ENCODE peak calls at places on chromosomes 2 and 18, in seven cellular contexts. One of them, this sample, is unnamed.

GRCh38 chr2:109563294-109563693 is 50.5 kb downstream of the SEPTIN10 start:
- DNase-seq in K562: no peak
- DNase-seq in HepG2: no peak
- DNase-seq in H1: no peak
- DNase-seq in GM12878: no peak
- DNase-seq in endothelial cell of umbilical vein: no peak
- DNase-seq in HCT116: no peak
- DNase-seq in this sample: no peak

GRCh38 chr2:71824436-71824835 is 323.2 kb downstream of the CYP26B1 start:
- DNase-seq in endothelial cell of umbilical vein: no peak
- DNase-seq in GM12878: no peak
- DNase-seq in HCT116: no peak
- DNase-seq in HepG2: no peak
- DNase-seq in H1: no peak
- DNase-seq in K562: no peak
- DNase-seq in this sample: no peak

GRCh38 chr2:6692819-6693218 is 172.9 kb downstream of the CMPK2 start:
- DNase-seq in GM12878: no peak
- DNase-seq in HCT116: no peak
- DNase-seq in endothelial cell of umbilical vein: no peak
- DNase-seq in K562: no peak
- DNase-seq in HepG2: no peak
- DNase-seq in H1: no peak
- DNase-seq in this sample: no peak

GRCh38 chr2:21117688-21118087 is 6.1 kb upstream of the TDRD15 start:
- DNase-seq in K562: no peak
- DNase-seq in endothelial cell of umbilical vein: no peak
- DNase-seq in HCT116: no peak
- DNase-seq in GM12878: no peak
- DNase-seq in H1: no peak
- DNase-seq in HepG2: no peak
- DNase-seq in this sample: no peak

GRCh38 chr2:12044857-12045256 is 298.4 kb downstream of the LPIN1 start:
- DNase-seq in K562: no peak
- DNase-seq in endothelial cell of umbilical vein: no peak
- DNase-seq in HepG2: no peak
- DNase-seq in HCT116: no peak
- DNase-seq in H1: no peak
- DNase-seq in GM12878: peak; percentile 83
- DNase-seq in this sample: no peak

GRCh38 chr2:106314427-106314826 is 120.3 kb upstream of the UXS1 start:
- DNase-seq in H1: no peak
- DNase-seq in endothelial cell of umbilical vein: no peak
- DNase-seq in GM12878: no peak
- DNase-seq in HepG2: no peak
- DNase-seq in K562: no peak
- DNase-seq in HCT116: no peak
- DNase-seq in this sample: no peak

GRCh38 chr2:234981197-234982095 is 29.6 kb downstream of the SH3BP4 start:
- DNase-seq in HCT116: peak; percentile 73
- DNase-seq in K562: no peak
- DNase-seq in GM12878: no peak
- DNase-seq in H1: peak; percentile 82
- DNase-seq in endothelial cell of umbilical vein: peak; percentile 99
- DNase-seq in HepG2: peak; percentile 94
- DNase-seq in this sample: no peak

GRCh38 chr2:215917953-215918620 is 95.3 kb downstream of the MREG start:
- DNase-seq in HCT116: no peak
- DNase-seq in GM12878: peak; percentile 83
- DNase-seq in HepG2: no peak
- DNase-seq in endothelial cell of umbilical vein: peak; percentile 34
- DNase-seq in H1: no peak
- DNase-seq in K562: no peak
- DNase-seq in this sample: peak; percentile 96

GRCh38 chr2:32424739-32425138 is 67.9 kb downstream of the BIRC6 start:
- DNase-seq in K562: no peak
- DNase-seq in HCT116: no peak
- DNase-seq in endothelial cell of umbilical vein: no peak
- DNase-seq in GM12878: no peak
- DNase-seq in H1: no peak
- DNase-seq in HepG2: no peak
- DNase-seq in this sample: no peak

GRCh38 chr2:200380139-200380561 is 73.7 kb downstream of the SPATS2L start:
- DNase-seq in GM12878: no peak
- DNase-seq in H1: no peak
- DNase-seq in HCT116: no peak
- DNase-seq in HepG2: no peak
- DNase-seq in endothelial cell of umbilical vein: no peak
- DNase-seq in K562: no peak
- DNase-seq in this sample: no peak

GRCh38 chr2:106184394-106184793 is 9.7 kb downstream of the UXS1 start:
- DNase-seq in HepG2: no peak
- DNase-seq in endothelial cell of umbilical vein: no peak
- DNase-seq in K562: no peak
- DNase-seq in HCT116: no peak
- DNase-seq in GM12878: no peak
- DNase-seq in H1: no peak
- DNase-seq in this sample: no peak

GRCh38 chr18:11389281-11389680 is 220.1 kb upstream of the SLC35G4 start:
- DNase-seq in H1: no peak
- DNase-seq in GM12878: no peak
- DNase-seq in K562: no peak
- DNase-seq in endothelial cell of umbilical vein: no peak
- DNase-seq in HCT116: no peak
- DNase-seq in HepG2: no peak
- DNase-seq in this sample: no peak

GRCh38 chr18:34048423-34048822 is 176.3 kb downstream of the NOL4 start:
- DNase-seq in GM12878: no peak
- DNase-seq in HCT116: no peak
- DNase-seq in H1: no peak
- DNase-seq in HepG2: no peak
- DNase-seq in K562: no peak
- DNase-seq in endothelial cell of umbilical vein: no peak
- DNase-seq in this sample: peak; percentile 8

GRCh38 chr2:65053199-65053598 is 3.0 kb upstream of the CEP68 start:
- DNase-seq in HepG2: no peak
- DNase-seq in GM12878: peak; percentile 91
- DNase-seq in H1: no peak
- DNase-seq in K562: no peak
- DNase-seq in endothelial cell of umbilical vein: no peak
- DNase-seq in HCT116: no peak
- DNase-seq in this sample: no peak

GRCh38 chr2:144481666-144482065 is 38.3 kb downstream of the ZEB2 start:
- DNase-seq in HCT116: no peak
- DNase-seq in GM12878: no peak
- DNase-seq in K562: no peak
- DNase-seq in HepG2: no peak
- DNase-seq in H1: no peak
- DNase-seq in endothelial cell of umbilical vein: no peak
- DNase-seq in this sample: no peak

GRCh38 chr2:109429711-109430265 is 184.0 kb downstream of the SEPTIN10 start:
- DNase-seq in HCT116: no peak
- DNase-seq in HepG2: no peak
- DNase-seq in H1: no peak
- DNase-seq in GM12878: no peak
- DNase-seq in endothelial cell of umbilical vein: no peak
- DNase-seq in K562: no peak
- DNase-seq in this sample: no peak

GRCh38 chr2:30865218-30865617 is 58.0 kb upstream of the CAPN13 start:
- DNase-seq in GM12878: no peak
- DNase-seq in K562: no peak
- DNase-seq in HCT116: no peak
- DNase-seq in HepG2: no peak
- DNase-seq in endothelial cell of umbilical vein: no peak
- DNase-seq in H1: no peak
- DNase-seq in this sample: no peak

GRCh38 chr2:240394549-240394948 is 40.9 kb upstream of the GPC1 start:
- DNase-seq in HCT116: no peak
- DNase-seq in K562: no peak
- DNase-seq in endothelial cell of umbilical vein: no peak
- DNase-seq in GM12878: no peak
- DNase-seq in HepG2: no peak
- DNase-seq in H1: no peak
- DNase-seq in this sample: no peak

GRCh38 chr2:240785424-240786335 is 34.3 kb downstream of the KIF1A start:
- DNase-seq in HCT116: no peak
- DNase-seq in K562: peak; percentile 19
- DNase-seq in GM12878: no peak
- DNase-seq in H1: no peak
- DNase-seq in HepG2: no peak
- DNase-seq in endothelial cell of umbilical vein: no peak
- DNase-seq in this sample: no peak

GRCh38 chr2:70985283-70985688 is 6.9 kb downstream of the ANKRD53 start:
- DNase-seq in K562: no peak
- DNase-seq in HepG2: no peak
- DNase-seq in GM12878: no peak
- DNase-seq in endothelial cell of umbilical vein: no peak
- DNase-seq in HCT116: no peak
- DNase-seq in H1: no peak
- DNase-seq in this sample: no peak

GRCh38 chr2:45315881-45316280 is 295.2 kb downstream of the SRBD1 start:
- DNase-seq in HCT116: no peak
- DNase-seq in endothelial cell of umbilical vein: peak; percentile 48
- DNase-seq in H1: no peak
- DNase-seq in GM12878: no peak
- DNase-seq in HepG2: no peak
- DNase-seq in K562: no peak
- DNase-seq in this sample: no peak

GRCh38 chr2:113818382-113818951 is 62.0 kb upstream of the SLC35F5 start:
- DNase-seq in K562: peak; percentile 24
- DNase-seq in HCT116: peak; percentile 83
- DNase-seq in endothelial cell of umbilical vein: peak; percentile 81
- DNase-seq in GM12878: no peak
- DNase-seq in HepG2: peak; percentile 77
- DNase-seq in H1: peak; percentile 27
- DNase-seq in this sample: no peak
- TF ChIP-seq POLR2AphosphoS5 in K562: no peak
- TF ChIP-seq POLR2AphosphoS5 in HCT116: no peak
- TF ChIP-seq POLR2AphosphoS5 in endothelial cell of umbilical vein: peak; percentile 40
- TF ChIP-seq POLR2AphosphoS5 in GM12878: no peak
- TF ChIP-seq POLR2AphosphoS5 in HepG2: no peak
- TF ChIP-seq POLR2AphosphoS5 in H1: no peak
- TF ChIP-seq POLR2AphosphoS5 in this sample: no peak

GRCh38 chr2:127796389-127796788 is 14.6 kb downstream of the WDR33 start:
- DNase-seq in GM12878: peak; percentile 17
- DNase-seq in HepG2: no peak
- DNase-seq in K562: no peak
- DNase-seq in H1: no peak
- DNase-seq in endothelial cell of umbilical vein: peak; percentile 6
- DNase-seq in HCT116: no peak
- DNase-seq in this sample: no peak
- TF ChIP-seq EZH2 in GM12878: no peak
- TF ChIP-seq EZH2 in HepG2: no peak
- TF ChIP-seq EZH2 in K562: no peak
- TF ChIP-seq EZH2 in H1: no peak
- TF ChIP-seq EZH2 in endothelial cell of umbilical vein: no peak
- TF ChIP-seq EZH2 in HCT116: no peak
- TF ChIP-seq EZH2 in this sample: no peak

GRCh38 chr2:24466871-24467870 is 23.9 kb upstream of the NCOA1 start:
- DNase-seq in K562: no peak
- DNase-seq in endothelial cell of umbilical vein: no peak
- DNase-seq in HepG2: no peak
- DNase-seq in GM12878: no peak
- DNase-seq in HCT116: no peak
- DNase-seq in H1: no peak
- DNase-seq in this sample: no peak
- H3K9ac ChIP-seq in K562: no peak overlapping the region
- H3K9ac ChIP-seq in endothelial cell of umbilical vein: no peak overlapping the region
- H3K9ac ChIP-seq in HepG2: no peak overlapping the region
- H3K9ac ChIP-seq in GM12878: no peak overlapping the region
- H3K9ac ChIP-seq in HCT116: no peak overlapping the region
- H3K9ac ChIP-seq in H1: no peak overlapping the region
- H3K9ac ChIP-seq in this sample: no peak overlapping the region

DNA sequence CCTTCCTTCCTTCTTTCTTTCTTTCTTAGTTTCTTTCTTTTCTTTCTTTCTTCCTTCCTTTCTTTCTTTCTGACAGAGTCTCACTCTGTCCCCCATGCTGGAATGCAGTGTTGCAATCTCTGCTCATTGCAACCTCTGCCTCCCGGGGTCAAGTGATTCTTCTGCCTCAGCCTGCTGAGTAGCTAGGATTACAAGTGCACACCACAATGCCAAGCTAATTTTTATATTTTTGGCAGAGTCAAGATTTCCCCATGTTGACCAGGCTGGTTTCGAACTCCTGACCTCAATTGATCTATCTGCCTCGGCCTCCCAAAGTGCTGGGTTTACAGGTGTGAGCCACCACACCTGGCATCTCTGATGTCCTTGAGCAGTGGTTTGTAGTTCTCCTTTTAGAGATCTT is 48.5 kb downstream of the IL1R2 start:
- DNase-seq in endothelial cell of umbilical vein: no peak
- DNase-seq in K562: no peak
- DNase-seq in GM12878: no peak
- DNase-seq in H1: no peak
- DNase-seq in HCT116: no peak
- DNase-seq in HepG2: no peak
- DNase-seq in this sample: no peak
- TF ChIP-seq POLR2AphosphoS5 in endothelial cell of umbilical vein: no peak
- TF ChIP-seq POLR2AphosphoS5 in K562: no peak
- TF ChIP-seq POLR2AphosphoS5 in GM12878: no peak
- TF ChIP-seq POLR2AphosphoS5 in H1: no peak
- TF ChIP-seq POLR2AphosphoS5 in HCT116: no peak
- TF ChIP-seq POLR2AphosphoS5 in HepG2: no peak
- TF ChIP-seq POLR2AphosphoS5 in this sample: no peak

GRCh38 chr18:74456409-74457042 is 582 bp downstream of the DIPK1C start:
- DNase-seq in endothelial cell of umbilical vein: no peak
- DNase-seq in HCT116: no peak
- DNase-seq in H1: no peak
- DNase-seq in GM12878: no peak
- DNase-seq in K562: no peak
- DNase-seq in HepG2: no peak
- DNase-seq in this sample: no peak
- TF ChIP-seq EZH2 in endothelial cell of umbilical vein: peak; percentile 58
- TF ChIP-seq EZH2 in HCT116: no peak
- TF ChIP-seq EZH2 in H1: peak; percentile 87
- TF ChIP-seq EZH2 in GM12878: no peak
- TF ChIP-seq EZH2 in K562: no peak
- TF ChIP-seq EZH2 in HepG2: peak; percentile 84
- TF ChIP-seq EZH2 in this sample: no peak

DNA sequence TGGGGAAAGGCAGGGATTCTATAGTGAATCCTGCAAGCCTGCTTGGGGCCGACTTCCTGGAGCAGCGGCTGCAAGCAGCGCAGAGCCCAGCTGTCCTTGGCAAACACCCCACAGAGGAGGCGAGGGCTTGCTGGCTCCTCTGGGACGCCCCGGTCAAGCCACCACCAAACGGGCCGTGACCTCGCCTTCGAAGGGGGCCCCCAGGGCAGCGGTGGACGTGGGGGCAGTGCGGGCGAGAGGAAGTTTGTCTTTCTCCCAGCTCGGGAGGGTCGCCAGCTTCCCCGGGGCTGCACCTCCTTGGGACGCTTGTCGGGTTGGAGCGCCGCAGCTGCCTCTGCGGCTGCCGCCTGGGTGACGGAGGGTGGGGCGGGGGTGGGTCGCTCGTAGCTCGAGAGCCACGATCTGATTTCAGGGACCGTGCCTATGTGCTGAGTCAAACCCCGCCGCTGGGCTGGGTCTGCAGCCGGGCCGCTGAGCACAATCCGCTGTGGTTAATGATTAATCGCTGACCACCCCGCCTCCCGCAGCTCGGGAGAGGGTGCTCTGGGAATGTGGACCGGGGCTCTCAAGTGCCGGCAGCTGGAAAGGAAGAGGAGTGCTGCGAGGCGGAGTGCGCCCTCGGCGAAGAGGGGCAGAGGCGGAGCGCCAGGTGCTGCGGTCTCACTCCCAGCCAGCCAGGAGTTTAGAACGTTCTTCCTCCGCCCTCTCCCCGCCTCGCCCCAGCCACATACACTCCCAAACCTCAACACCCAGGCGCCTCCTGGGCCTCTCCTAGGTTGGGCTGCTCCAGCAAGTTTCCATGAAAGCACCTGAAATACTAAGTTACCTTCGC is at the start of gene GPR39:
- DNase-seq in HCT116: peak; percentile 94
- DNase-seq in H1: peak; percentile 72
- DNase-seq in K562: no peak
- DNase-seq in HepG2: peak; percentile 92
- DNase-seq in GM12878: no peak
- DNase-seq in endothelial cell of umbilical vein: peak; percentile 53
- DNase-seq in this sample: no peak
- H3K9ac ChIP-seq in HCT116: peak within 1 kb of the TSS; percentile 73
- H3K9ac ChIP-seq in H1: peak within 1 kb of the TSS; percentile 5
- H3K9ac ChIP-seq in K562: no peak within 1 kb of the TSS
- H3K9ac ChIP-seq in HepG2: peak within 1 kb of the TSS; percentile 38
- H3K9ac ChIP-seq in GM12878: no peak within 1 kb of the TSS
- H3K9ac ChIP-seq in endothelial cell of umbilical vein: no peak within 1 kb of the TSS
- H3K9ac ChIP-seq in this sample: peak within 1 kb of the TSS; percentile 69